ENCODE peak calls at places on chromosomes 4 and X, in six cellular contexts. One of them, this sample, is unnamed.

GRCh38 chrX:114976321-114976720 is 41.1 kb downstream of the IL13RA2 start:
- DNase-seq in mammary epithelial cell: peak; percentile 88
- DNase-seq in H4: no peak
- DNase-seq in suprapubic skin: no peak
- DNase-seq in left cardiac atrium: no peak
- DNase-seq in choroid plexus epithelial cell: peak; percentile 44
- DNase-seq in this sample: no peak

GRCh38 chr4:182578402-182578801 is 335.2 kb downstream of the TENM3 start:
- DNase-seq in choroid plexus epithelial cell: peak; percentile 83
- DNase-seq in suprapubic skin: no peak
- DNase-seq in H4: peak; percentile 58
- DNase-seq in mammary epithelial cell: peak; percentile 84
- DNase-seq in left cardiac atrium: no peak
- DNase-seq in this sample: no peak

GRCh38 chr4:78599931-78600375 is 48.4 kb downstream of the ANXA3 start:
- DNase-seq in mammary epithelial cell: no peak
- DNase-seq in H4: no peak
- DNase-seq in left cardiac atrium: peak; percentile 39
- DNase-seq in choroid plexus epithelial cell: no peak
- DNase-seq in suprapubic skin: no peak
- DNase-seq in this sample: no peak

GRCh38 chrX:9948406-9948805 is 18.8 kb upstream of the CLDN34 start:
- DNase-seq in choroid plexus epithelial cell: no peak
- DNase-seq in left cardiac atrium: no peak
- DNase-seq in H4: no peak
- DNase-seq in mammary epithelial cell: no peak
- DNase-seq in suprapubic skin: no peak
- DNase-seq in this sample: no peak

GRCh38 chr4:108173599-108174057 is 4.9 kb upstream of the LEF1 start:
- DNase-seq in suprapubic skin: no peak
- DNase-seq in choroid plexus epithelial cell: no peak
- DNase-seq in left cardiac atrium: no peak
- DNase-seq in H4: no peak
- DNase-seq in mammary epithelial cell: no peak
- DNase-seq in this sample: no peak

GRCh38 chr4:95077864-95078263 is 320.1 kb downstream of the BMPR1B start:
- DNase-seq in left cardiac atrium: no peak
- DNase-seq in mammary epithelial cell: peak; percentile 52
- DNase-seq in suprapubic skin: no peak
- DNase-seq in choroid plexus epithelial cell: peak; percentile 79
- DNase-seq in H4: no peak
- DNase-seq in this sample: no peak

GRCh38 chr4:140556372-140557085 is 12.2 kb downstream of the UCP1 start:
- DNase-seq in mammary epithelial cell: no peak
- DNase-seq in left cardiac atrium: no peak
- DNase-seq in choroid plexus epithelial cell: no peak
- DNase-seq in H4: no peak
- DNase-seq in suprapubic skin: no peak
- DNase-seq in this sample: no peak

GRCh38 chr4:164345756-164346155 is 408.2 kb upstream of the SMIM31 start:
- DNase-seq in suprapubic skin: no peak
- DNase-seq in left cardiac atrium: no peak
- DNase-seq in choroid plexus epithelial cell: no peak
- DNase-seq in mammary epithelial cell: peak; percentile 8
- DNase-seq in H4: no peak
- DNase-seq in this sample: no peak

GRCh38 chrX:44945736-44946135 is 72.7 kb downstream of the KDM6A start:
- DNase-seq in choroid plexus epithelial cell: peak; percentile 7
- DNase-seq in mammary epithelial cell: no peak
- DNase-seq in H4: no peak
- DNase-seq in suprapubic skin: no peak
- DNase-seq in left cardiac atrium: no peak
- DNase-seq in this sample: no peak

GRCh38 chrX:2262679-2263055 is 238.1 kb downstream of the DHRSX start:
- DNase-seq in suprapubic skin: no peak
- DNase-seq in left cardiac atrium: no peak
- DNase-seq in H4: no peak
- DNase-seq in mammary epithelial cell: no peak
- DNase-seq in choroid plexus epithelial cell: peak; percentile 11
- DNase-seq in this sample: no peak

GRCh38 chrX:136097871-136098805 is 49.2 kb upstream of the FHL1 start:
- DNase-seq in left cardiac atrium: no peak
- DNase-seq in choroid plexus epithelial cell: no peak
- DNase-seq in suprapubic skin: no peak
- DNase-seq in mammary epithelial cell: no peak
- DNase-seq in H4: no peak
- DNase-seq in this sample: no peak

GRCh38 chr4:98929341-98930267 is 671 bp upstream of the EIF4E start:
- DNase-seq in left cardiac atrium: peak; percentile 73
- DNase-seq in choroid plexus epithelial cell: peak; percentile 92
- DNase-seq in suprapubic skin: no peak
- DNase-seq in mammary epithelial cell: peak; percentile 99
- DNase-seq in H4: peak; percentile 78
- DNase-seq in this sample: no peak

GRCh38 chrX:9339603-9340569 is 125.0 kb upstream of the TBL1X start:
- DNase-seq in left cardiac atrium: peak; percentile 43
- DNase-seq in choroid plexus epithelial cell: no peak
- DNase-seq in suprapubic skin: no peak
- DNase-seq in H4: peak; percentile 14
- DNase-seq in mammary epithelial cell: no peak
- DNase-seq in this sample: no peak

GRCh38 chr4:1752284-1753041 is 31.1 kb downstream of the TACC3 start:
- DNase-seq in choroid plexus epithelial cell: peak; percentile 17
- DNase-seq in H4: no peak
- DNase-seq in mammary epithelial cell: no peak
- DNase-seq in suprapubic skin: no peak
- DNase-seq in left cardiac atrium: peak; percentile 51
- DNase-seq in this sample: no peak

GRCh38 chr4:336099-336892 is 1.3 kb upstream of the ZNF141 start:
- DNase-seq in left cardiac atrium: peak; percentile 68
- DNase-seq in H4: no peak
- DNase-seq in suprapubic skin: no peak
- DNase-seq in mammary epithelial cell: no peak
- DNase-seq in choroid plexus epithelial cell: peak; percentile 31
- DNase-seq in this sample: no peak